ENCODE peak calls at places on chromosome 17, in nine cellular contexts. G, Z, K, U, S, Y, V, C and R are unnamed samples.

GRCh38 chr17:55273579-55274370 is 9.0 kb downstream of the HLF start:
- DNase-seq in G (peak), Z (peak), K (no peak), U (peak), S (no peak), Y (no peak), V (no peak), C (no peak), R (peak)

GRCh38 chr17:59893617-59894100 is 738 bp downstream of the RPS6KB1 start:
- DNase-seq in G (peak), Z (no peak), K (no peak), U (no peak), S (no peak), Y (peak), V (peak), C (no peak), R (peak)

GRCh38 chr17:50533720-50534148 is 1.2 kb downstream of the EPN3 start:
- DNase-seq in G (no peak), Z (peak), K (no peak), U (no peak), S (no peak), Y (peak), V (peak), C (peak), R (no peak)

GRCh38 chr17:19004601-19005441 is at the start of gene FAM83G:
- DNase-seq in G (peak), Z (no peak), K (peak), U (no peak), S (peak), Y (peak), V (peak), C (peak), R (peak)

GRCh38 chr17:2965621-2966275 is 97.7 kb downstream of the OR1D5 start:
- DNase-seq in G (peak), Z (no peak), K (no peak), U (no peak), S (no peak), Y (peak), V (peak), C (peak), R (peak)

GRCh38 chr17:49843774-49844350 is 4.0 kb downstream of the TAC4 start:
- DNase-seq in G (no peak), Z (no peak), K (no peak), U (no peak), S (peak), Y (peak), V (no peak), C (peak), R (peak)

GRCh38 chr17:17075037-17075755 is 32.9 kb downstream of the MPRIP start:
- DNase-seq in G (peak), Z (peak), K (no peak), U (no peak), S (peak), Y (peak), V (peak), C (no peak), R (no peak)

GRCh38 chr17:34781571-34782108 is 179.6 kb downstream of the CCT6B start:
- DNase-seq in G (peak), Z (no peak), K (no peak), U (no peak), S (no peak), Y (peak), V (no peak), C (no peak), R (no peak)

GRCh38 chr17:66982011-66982508 is 17.6 kb downstream of the CACNG4 start:
- DNase-seq in G (no peak), Z (no peak), K (no peak), U (no peak), S (no peak), Y (peak), V (no peak), C (no peak), R (no peak)

GRCh38 chr17:35655303-35655702 is 68.2 kb downstream of the AP2B1 start:
- DNase-seq in G (no peak), Z (no peak), K (no peak), U (no peak), S (no peak), Y (no peak), V (no peak), C (no peak), R (no peak)

GRCh38 chr17:28279411-28279810 is 39.6 kb upstream of the TMEM97 start:
- DNase-seq in G (no peak), Z (no peak), K (no peak), U (no peak), S (no peak), Y (no peak), V (no peak), C (no peak), R (no peak)

GRCh38 chr17:357634-358033 is 5.0 kb upstream of the RPH3AL start:
- DNase-seq in G (no peak), Z (no peak), K (no peak), U (no peak), S (no peak), Y (no peak), V (no peak), C (no peak), R (no peak)

GRCh38 chr17:74730491-74731346 is 6.3 kb upstream of the RAB37 start:
- DNase-seq in G (no peak), Z (no peak), K (peak), U (no peak), S (peak), Y (no peak), V (no peak), C (no peak), R (no peak)

GRCh38 chr17:4485676-4486646 is 12.7 kb upstream of the SPNS2 start:
- DNase-seq in G (no peak), Z (no peak), K (peak), U (no peak), S (peak), Y (peak), V (no peak), C (peak), R (no peak)

GRCh38 chr17:55117063-55117611 is 147.6 kb upstream of the HLF start:
- DNase-seq in G (peak), Z (no peak), K (no peak), U (no peak), S (no peak), Y (no peak), V (peak), C (no peak), R (peak)

GRCh38 chr17:4199818-4200402 is 56.9 kb downstream of the CYB5D2 start:
- DNase-seq in G (peak), Z (no peak), K (no peak), U (no peak), S (peak), Y (peak), V (peak), C (peak), R (peak)